ENCODE peak calls at places on chromosome 4, in four cellular contexts. A is ELF-1, G is iPS-NIHi11, Y is esophagus squamous epithelium. R is an unnamed sample.

GRCh38 chr4:122700178-122700725 is 32.3 kb upstream of the BBS12 start:
- DNase-seq in A (peak), G (peak), Y (no peak), R (peak)

GRCh38 chr4:75525108-75525507 is 10.8 kb downstream of the THAP6 start:
- DNase-seq in A (no peak), G (no peak), Y (no peak), R (no peak)

GRCh38 chr4:55545133-55545532 is 1.6 kb downstream of the CLOCK start:
- DNase-seq in A (no peak), G (no peak), Y (no peak), R (no peak)

GRCh38 chr4:24243641-24244040 is 340.7 kb downstream of the DHX15 start:
- DNase-seq in A (no peak), G (no peak), Y (no peak), R (no peak)

GRCh38 chr4:56674984-56675383 is 6.1 kb downstream of the HOPX start:
- DNase-seq in A (no peak), G (no peak), Y (no peak), R (no peak)

GRCh38 chr4:165096776-165097175 is 15.9 kb downstream of the TMEM192 start:
- DNase-seq in A (peak), G (peak), Y (no peak), R (no peak)

GRCh38 chr4:12729384-12729783 is 754.8 kb downstream of the RAB28 start:
- DNase-seq in A (no peak), G (peak), Y (no peak), R (no peak)

GRCh38 chr4:52925531-52925968 is 63.4 kb downstream of the RASL11B start:
- DNase-seq in A (peak), G (no peak), Y (no peak), R (peak)

GRCh38 chr4:164997324-164997723 is 19.9 kb upstream of the TRIM61 start:
- DNase-seq in A (no peak), G (no peak), Y (no peak), R (peak)

GRCh38 chr4:8728536-8729407 is 136.2 kb downstream of the CPZ start:
- DNase-seq in A (no peak), G (no peak), Y (no peak), R (no peak)

GRCh38 chr4:87502580-87503238 is 26.5 kb downstream of the SPARCL1 start:
- DNase-seq in A (no peak), G (no peak), Y (no peak), R (peak)

GRCh38 chr4:170198742-170199141 is 109.0 kb upstream of the AADAT start:
- DNase-seq in A (no peak), G (no peak), Y (no peak), R (no peak)

GRCh38 chr4:41174444-41174843 is 39.9 kb downstream of the APBB2 start:
- DNase-seq in A (no peak), G (no peak), Y (no peak), R (no peak)

GRCh38 chr4:53119685-53120084 is 246.2 kb downstream of the SCFD2 start:
- DNase-seq in A (peak), G (peak), Y (no peak), R (no peak)

GRCh38 chr4:145011636-145012035 is 86.4 kb downstream of the ANAPC10 start:
- DNase-seq in A (no peak), G (no peak), Y (no peak), R (no peak)

GRCh38 chr4:110533940-110534339 is 58.0 kb downstream of the ENPEP start:
- DNase-seq in A (peak), G (peak), Y (no peak), R (no peak)

GRCh38 chr4:4364486-4365208 is 22.3 kb upstream of the NSG1 start:
- DNase-seq in A (peak), G (peak), Y (no peak), R (no peak)